ENCODE peak calls at places on chromosomes 1 and 21, in ten cellular contexts. X, M, V, U, S, C, W, G, F and Z are unnamed samples.

GRCh38 chr1:29643838-29644440 is 407.6 kb downstream of the PTPRU start:
- DNase-seq in C (no peak), S (no peak), U (no peak), M (no peak), G (no peak), V (no peak), W (no peak), X (no peak), F (no peak), Z (no peak)

GRCh38 chr1:59104191-59104760 is 192.6 kb upstream of the FGGY start:
- DNase-seq in X (no peak), S (no peak), C (no peak), M (no peak), V (no peak), F (no peak), U (no peak), G (no peak), W (no peak), Z (no peak)

GRCh38 chr1:113928129-113928949 is 785 bp upstream of the HIPK1 start:
- DNase-seq in U (peak), M (no peak), F (no peak), X (peak), C (no peak), S (no peak), G (peak), W (no peak), V (no peak), Z (no peak)

GRCh38 chr1:224427346-224427745 is 7.3 kb downstream of the WDR26 start:
- DNase-seq in X (peak), F (no peak), S (no peak), M (no peak), U (peak), V (peak), C (no peak), G (peak), W (peak), Z (no peak)

GRCh38 chr1:996851-997727 is 2.8 kb downstream of the HES4 start:
- DNase-seq in S (no peak), W (no peak), C (no peak), F (no peak), X (no peak), U (no peak), V (no peak), M (no peak), G (no peak), Z (no peak)

GRCh38 chr1:107844009-107844408 is 121.0 kb downstream of the VAV3 start:
- DNase-seq in X (no peak), W (no peak), C (no peak), G (no peak), F (no peak), S (no peak), M (no peak), V (no peak), U (no peak), Z (no peak)

GRCh38 chr1:191350938-191351337 is 807.3 kb upstream of the RGS18 start:
- DNase-seq in M (no peak), C (no peak), U (no peak), S (no peak), F (no peak), G (no peak), W (no peak), X (no peak), V (no peak), Z (no peak)

GRCh38 chr1:111660204-111661150 is 40.9 kb downstream of the RAP1A start:
- DNase-seq in V (no peak), F (no peak), S (no peak), M (no peak), G (peak), C (no peak), U (peak), W (no peak), X (no peak), Z (no peak)

GRCh38 chr1:26327956-26328362 is 10.2 kb downstream of the CD52 start:
- DNase-seq in U (no peak), F (no peak), W (no peak), C (no peak), X (no peak), G (no peak), M (no peak), S (peak), V (no peak), Z (no peak)

GRCh38 chr1:96313216-96313615 is 408.4 kb upstream of the PTBP2 start:
- DNase-seq in G (peak), M (no peak), W (peak), V (peak), F (no peak), U (peak), X (peak), S (no peak), C (no peak), Z (no peak)

GRCh38 chr1:156750932-156751723 is at the start of gene HDGF:
- DNase-seq in U (peak), X (no peak), W (no peak), F (no peak), M (peak), V (peak), C (no peak), G (peak), S (peak), Z (no peak)

GRCh38 chr1:33902486-33903209 is 38.8 kb downstream of the HMGB4 start:
- DNase-seq in U (peak), W (no peak), F (no peak), C (no peak), X (peak), G (peak), S (no peak), V (no peak), M (no peak), Z (no peak)

GRCh38 chr1:228841632-228842031 is 106.4 kb downstream of the RHOU start:
- DNase-seq in S (no peak), F (no peak), X (no peak), M (no peak), U (no peak), G (no peak), C (no peak), V (no peak), W (no peak), Z (no peak)

GRCh38 chr1:19651141-19651737 is 7.1 kb downstream of the NBL1 start:
- DNase-seq in S (no peak), V (peak), X (no peak), U (peak), F (no peak), C (no peak), W (no peak), M (no peak), G (peak), Z (peak)

GRCh38 chr1:63915121-63915520 is 141.3 kb downstream of the ROR1 start:
- DNase-seq in V (peak), F (no peak), C (no peak), W (no peak), S (no peak), X (peak), M (no peak), U (peak), G (peak), Z (no peak)

GRCh38 chr1:33363470-33363861 is 42.6 kb upstream of the A3GALT2 start:
- DNase-seq in F (no peak), W (no peak), G (no peak), S (no peak), C (no peak), U (no peak), X (no peak), V (no peak), M (no peak), Z (no peak)

GRCh38 chr21:45581322-45581712 is 39.1 kb upstream of the SLC19A1 start:
- DNase-seq in M (no peak), F (no peak), V (no peak), U (no peak), S (no peak), X (no peak), W (no peak), C (no peak), G (no peak), Z (no peak)

GRCh38 chr1:103109291-103109920 is 1.1 kb upstream of the COL11A1 start:
- DNase-seq in M (no peak), V (peak), W (no peak), C (no peak), X (peak), G (no peak), F (no peak), U (no peak), S (no peak), Z (no peak)

GRCh38 chr1:55402117-55402516 is 187.0 kb upstream of the USP24 start:
- DNase-seq in X (peak), C (no peak), G (peak), W (peak), S (no peak), V (peak), F (no peak), M (no peak), U (peak), Z (peak)

GRCh38 chr1:173113015-173113741 is 62.4 kb upstream of the TNFSF18 start:
- DNase-seq in M (no peak), S (no peak), G (no peak), C (no peak), W (no peak), U (peak), X (peak), V (peak), F (no peak), Z (peak)

GRCh38 chr1:25758466-25759070 is 41.4 kb upstream of the SELENON start:
- DNase-seq in F (no peak), V (no peak), M (no peak), C (no peak), W (no peak), G (no peak), X (no peak), S (no peak), U (no peak), Z (no peak)

GRCh38 chr1:41442697-41443251 is 41.7 kb downstream of the EDN2 start:
- DNase-seq in X (peak), F (no peak), W (no peak), S (no peak), M (no peak), V (no peak), U (peak), G (peak), C (no peak), Z (no peak)

GRCh38 chr1:204960306-204960984 is 82.6 kb upstream of the CNTN2 start:
- DNase-seq in S (no peak), M (no peak), X (no peak), U (no peak), W (no peak), C (no peak), V (no peak), F (no peak), G (no peak), Z (no peak)

GRCh38 chr1:10957151-10957550 is 55.3 kb upstream of the TARDBP start:
- DNase-seq in M (no peak), S (no peak), X (no peak), W (no peak), C (no peak), F (no peak), V (no peak), U (no peak), G (no peak), Z (no peak)

GRCh38 chr1:72845981-72846380 is 563.6 kb upstream of the NEGR1 start:
- DNase-seq in W (no peak), M (no peak), G (no peak), F (no peak), X (no peak), S (no peak), U (no peak), V (no peak), C (no peak), Z (no peak)

GRCh38 chr1:53562983-53563379 is 103.8 kb downstream of the DMRTB1 start:
- DNase-seq in S (no peak), W (no peak), X (no peak), V (no peak), U (no peak), G (no peak), C (no peak), F (no peak), M (no peak), Z (no peak)

GRCh38 chr1:155186266-155186954 is 12.8 kb downstream of the TRIM46 start:
- DNase-seq in F (no peak), U (no peak), C (no peak), X (no peak), G (no peak), W (no peak), S (no peak), M (peak), V (no peak), Z (no peak)